ENCODE peak calls at places on chromosomes 5 and 9, in four cellular contexts. H is WTC11, O is HepG2, X is GM12878. L is an unnamed sample.
A peak's percentile ranks its signal among the peaks of the same experiment; 100 is the strongest.

GRCh38 chr5:172429201-172429940 is 25.0 kb downstream of the SH3PXD2B start:
- DNase-seq in H (no peak), O (no peak), X (no peak), L (no peak)

GRCh38 chr5:63573402-63573801 is 388.8 kb downstream of the HTR1A start:
- DNase-seq in H (no peak), O (no peak), X (no peak), L (no peak)

GRCh38 chr9:129172816-129173215 is 5.2 kb downstream of the IER5L start:
- DNase-seq in H (no peak), O (no peak), X (no peak), L (no peak)

GRCh38 chr9:22683393-22684075 is 236.9 kb downstream of the DMRTA1 start:
- DNase-seq in H (no peak), O (no peak), X (no peak), L (no peak)

GRCh38 chr5:181186902-181187499 is 18.0 kb downstream of the TRIM7 start:
- DNase-seq in H (no peak), O (no peak), X (no peak), L (no peak)

GRCh38 chr5:111934511-111934910 is 177.5 kb upstream of the NREP start:
- DNase-seq in H (no peak), O (no peak), X (no peak), L (no peak)

GRCh38 chr5:79560774-79561524 is 47.0 kb upstream of the HOMER1 start:
- DNase-seq in H (no peak), O (no peak), X (peak; percentile 31), L (no peak)

GRCh38 chr5:72109625-72110024 is 2.4 kb downstream of the MAP1B start:
- DNase-seq in H (no peak), O (no peak), X (no peak), L (no peak)

GRCh38 chr9:98639133-98639532 is 69.6 kb downstream of the GABBR2 start:
- DNase-seq in H (no peak), O (no peak), X (no peak), L (no peak)

GRCh38 chr9:33180526-33181184 is 13.5 kb upstream of the B4GALT1 start:
- DNase-seq in H (no peak), O (no peak), X (no peak), L (no peak)

GRCh38 chr9:94867281-94867841 is 140.9 kb downstream of the AOPEP start:
- DNase-seq in H (no peak), O (peak; percentile 89), X (no peak), L (peak; percentile 66)

GRCh38 chr9:72952394-72952720 is 496 bp downstream of the ALDH1A1 start:
- DNase-seq in H (no peak), O (no peak), X (no peak), L (no peak)

GRCh38 chr5:169805527-169805934 is 168.5 kb downstream of the DOCK2 start:
- DNase-seq in H (no peak), O (no peak), X (peak; percentile 94), L (peak; percentile 20)

GRCh38 chr5:176474476-176474875 is 26.3 kb downstream of the FAF2 start:
- DNase-seq in H (no peak), O (no peak), X (no peak), L (no peak)

GRCh38 chr9:86082870-86083269 is 16.5 kb downstream of the GOLM1 start:
- DNase-seq in H (no peak), O (no peak), X (no peak), L (no peak)

GRCh38 chr9:123084256-123084655 is 50.8 kb downstream of the GPR21 start:
- DNase-seq in H (no peak), O (no peak), X (no peak), L (no peak)

GRCh38 chr9:85527331-85528015 is 214.3 kb downstream of the AGTPBP1 start:
- DNase-seq in H (no peak), O (no peak), X (no peak), L (no peak)

GRCh38 chr9:127545196-127546124 is 66.6 kb upstream of the STXBP1 start:
- DNase-seq in H (no peak), O (peak; percentile 96), X (no peak), L (no peak)

GRCh38 chr5:43729846-43730478 is 127.0 kb downstream of the NNT start:
- DNase-seq in H (no peak), O (peak; percentile 15), X (no peak), L (no peak)

GRCh38 chr9:137313326-137313920 is 11.4 kb upstream of the NRARP start:
- DNase-seq in H (no peak), O (no peak), X (no peak), L (no peak)

GRCh38 chr9:137482094-137482781 is 23.1 kb upstream of the NSMF start:
- DNase-seq in H (no peak), O (peak; percentile 31), X (peak; percentile 8), L (peak; percentile 73)

GRCh38 chr9:37944671-37945481 is 40.9 kb upstream of the SLC25A51 start:
- DNase-seq in H (peak; percentile 54), O (no peak), X (no peak), L (no peak)

GRCh38 chr5:164048527-164048926 is 543.1 kb downstream of the MAT2B start:
- DNase-seq in H (no peak), O (no peak), X (no peak), L (no peak)

GRCh38 chr5:16542275-16542674 is 74.5 kb downstream of the RETREG1 start:
- DNase-seq in H (no peak), O (no peak), X (no peak), L (no peak)

GRCh38 chr9:126906086-126906485 is 8.5 kb upstream of the RALGPS1 start:
- DNase-seq in H (no peak), O (no peak), X (no peak), L (no peak)

GRCh38 chr9:129125478-129125877 is 14.3 kb downstream of the PTPA start:
- DNase-seq in H (no peak), O (no peak), X (no peak), L (no peak)

GRCh38 chr9:706606-707451 is 134.7 kb upstream of the DMRT1 start:
- DNase-seq in H (peak; percentile 64), O (peak; percentile 85), X (no peak), L (peak; percentile 13)

GRCh38 chr5:91059409-91059808 is 323.7 kb downstream of the ARRDC3 start:
- DNase-seq in H (no peak), O (no peak), X (peak; percentile 60), L (no peak)

GRCh38 chr5:108102463-108102862 is 279.4 kb downstream of the FBXL17 start:
- DNase-seq in H (no peak), O (peak; percentile 10), X (no peak), L (no peak)

GRCh38 chr5:36875051-36875788 is 1.3 kb upstream of the NIPBL start:
- DNase-seq in H (peak; percentile 45), O (peak; percentile 13), X (no peak), L (peak; percentile 39)

GRCh38 chr9:105245720-105246161 is 1.3 kb downstream of the SLC44A1 start:
- DNase-seq in H (no peak), O (no peak), X (no peak), L (no peak)

GRCh38 chr9:98429613-98430012 is 174.2 kb upstream of the TBC1D2 start:
- DNase-seq in H (no peak), O (no peak), X (no peak), L (peak; percentile 31)

GRCh38 chr9:107447834-107448233 is 41.7 kb downstream of the KLF4 start:
- DNase-seq in H (no peak), O (no peak), X (no peak), L (no peak)
- TF ChIP-seq ETV6 in H (no peak), O (no peak), X (no peak), L (no peak)

GRCh38 chr5:5721881-5722280 is 299.4 kb downstream of the ICE1 start:
- DNase-seq in H (no peak), O (no peak), X (no peak), L (no peak)

GRCh38 chr5:5716665-5717064 is 294.2 kb downstream of the ICE1 start:
- DNase-seq in H (no peak), O (no peak), X (no peak), L (no peak)

DNA sequence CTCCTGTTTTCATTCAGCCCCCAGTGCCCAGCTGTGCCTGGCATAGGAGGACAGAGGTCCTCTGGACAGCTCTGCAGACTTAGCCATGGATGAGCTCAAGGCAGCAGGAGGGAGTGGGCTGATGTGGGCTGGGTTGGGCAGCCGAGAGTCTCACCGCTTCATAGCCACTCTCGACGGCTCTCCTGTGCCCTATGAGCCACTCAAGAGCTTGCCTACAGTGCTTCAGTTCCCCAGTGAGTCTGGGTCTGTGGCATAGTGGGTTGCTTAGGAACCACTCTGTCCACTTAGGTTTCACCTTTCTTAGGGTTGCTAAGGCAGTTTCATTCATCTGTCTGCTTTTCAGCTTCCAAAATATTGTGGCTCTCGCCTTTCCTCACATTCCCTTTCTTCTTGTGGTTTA is 296.8 kb downstream of the ICE1 start:
- DNase-seq in H (no peak), O (no peak), X (no peak), L (no peak)
- TF ChIP-seq ETV6 in H (no peak), O (no peak), X (no peak), L (no peak)

GRCh38 chr5:6822068-6822467 is 108.8 kb downstream of the TENT4A start:
- DNase-seq in H (no peak), O (no peak), X (no peak), L (no peak)

GRCh38 chr5:6818594-6819512 is 105.6 kb downstream of the TENT4A start:
- DNase-seq in H (no peak), O (no peak), X (no peak), L (no peak)

GRCh38 chr5:6822556-6823343 is 109.5 kb downstream of the TENT4A start:
- DNase-seq in H (no peak), O (no peak), X (no peak), L (no peak)

GRCh38 chr5:6820851-6821479 is 107.7 kb downstream of the TENT4A start:
- DNase-seq in H (peak; percentile 83), O (peak; percentile 47), X (no peak), L (peak; percentile 80)

GRCh38 chr5:6819521-6819920 is 106.3 kb downstream of the TENT4A start:
- DNase-seq in H (peak; percentile 23), O (no peak), X (no peak), L (no peak)
- TF ChIP-seq ETV6 in H (no peak), O (no peak), X (no peak), L (no peak)

GRCh38 chr5:140011297-140011802 is 31.7 kb downstream of the NRG2 start:
- DNase-seq in H (no peak), O (peak; percentile 34), X (peak; percentile 83), L (no peak)
- TF ChIP-seq ETV6 in H (no peak), O (no peak), X (peak; percentile 85), L (no peak)